ENCODE peak calls at places on chromosomes 6 and 20, in seven cellular contexts. I is SK-N-SH, F is HepG2, T is H1, H is GM12878, N is HCT116, D is K562. V is an unnamed sample.

GRCh38 chr20:48098099-48098498 is 312.8 kb upstream of the SULF2 start:
- DNase-seq in I (no peak), F (no peak), T (no peak), H (no peak), N (peak; percentile 8), D (peak; percentile 29), V (peak; percentile 37)

GRCh38 chr20:32050851-32051556 is 1.0 kb upstream of the HCK start:
- DNase-seq in I (no peak), F (no peak), T (no peak), H (no peak), N (no peak), D (no peak), V (no peak)

GRCh38 chr6:135902756-135903331 is 51.3 kb downstream of the PDE7B start:
- DNase-seq in I (no peak), F (no peak), T (no peak), H (no peak), N (no peak), D (no peak), V (no peak)

GRCh38 chr6:143684484-143684883 is 6.7 kb downstream of the PHACTR2 start:
- DNase-seq in I (no peak), F (no peak), T (no peak), H (no peak), N (no peak), D (no peak), V (no peak)

GRCh38 chr6:170186006-170186908 is 104.6 kb downstream of the DLL1 start:
- DNase-seq in I (no peak), F (no peak), T (no peak), H (no peak), N (no peak), D (no peak), V (no peak)

GRCh38 chr6:53335224-53335994 is 13.3 kb downstream of the ELOVL5 start:
- DNase-seq in I (no peak), F (no peak), T (no peak), H (peak; percentile 88), N (no peak), D (no peak), V (no peak)

GRCh38 chr6:81228912-81229540 is 523.5 kb downstream of the TENT5A start:
- DNase-seq in I (peak; percentile 25), F (no peak), T (no peak), H (no peak), N (no peak), D (no peak), V (no peak)

GRCh38 chr6:142802124-142802523 is 142.9 kb downstream of the HIVEP2 start:
- DNase-seq in I (no peak), F (peak; percentile 65), T (no peak), H (no peak), N (peak; percentile 47), D (no peak), V (peak; percentile 2)

GRCh38 chr6:118017301-118017854 is 110.3 kb downstream of the SLC35F1 start:
- DNase-seq in I (no peak), F (no peak), T (no peak), H (no peak), N (no peak), D (no peak), V (no peak)

GRCh38 chr6:165906-166305 is 126.4 kb upstream of the DUSP22 start:
- DNase-seq in I (no peak), F (no peak), T (no peak), H (no peak), N (no peak), D (no peak), V (no peak)

GRCh38 chr6:158068893-158069799 is 87.5 kb downstream of the SYNJ2 start:
- DNase-seq in I (no peak), F (no peak), T (no peak), H (no peak), N (no peak), D (peak; percentile 32), V (no peak)

GRCh38 chr6:69866351-69867074 is at the start of gene COL19A1:
- DNase-seq in I (peak; percentile 34), F (no peak), T (no peak), H (peak; percentile 76), N (no peak), D (no peak), V (no peak)

GRCh38 chr6:53547166-53547814 is 2.4 kb upstream of the GCLC start:
- DNase-seq in I (peak; percentile 32), F (no peak), T (no peak), H (no peak), N (no peak), D (no peak), V (no peak)

GRCh38 chr6:111846511-111847409 is 26.5 kb downstream of the FYN start:
- DNase-seq in I (no peak), F (no peak), T (no peak), H (no peak), N (no peak), D (no peak), V (no peak)

GRCh38 chr6:136535017-136535416 is 15.2 kb downstream of the MAP7 start:
- DNase-seq in I (no peak), F (no peak), T (no peak), H (no peak), N (no peak), D (no peak), V (no peak)

GRCh38 chr20:19231359-19232035 is 19.1 kb downstream of the SLC24A3 start:
- DNase-seq in I (no peak), F (no peak), T (no peak), H (no peak), N (no peak), D (no peak), V (no peak)

GRCh38 chr6:123380257-123380656 is 256.5 kb downstream of the TRDN start:
- DNase-seq in I (peak; percentile 5), F (peak; percentile 22), T (peak; percentile 3), H (no peak), N (no peak), D (no peak), V (no peak)

GRCh38 chr20:25252686-25253421 is 5.0 kb downstream of the PYGB start:
- DNase-seq in I (peak; percentile 3), F (no peak), T (no peak), H (no peak), N (no peak), D (no peak), V (no peak)

GRCh38 chr20:35620818-35621559 is 5.4 kb downstream of the SPAG4 start:
- DNase-seq in I (no peak), F (no peak), T (no peak), H (no peak), N (no peak), D (no peak), V (no peak)

DNA sequence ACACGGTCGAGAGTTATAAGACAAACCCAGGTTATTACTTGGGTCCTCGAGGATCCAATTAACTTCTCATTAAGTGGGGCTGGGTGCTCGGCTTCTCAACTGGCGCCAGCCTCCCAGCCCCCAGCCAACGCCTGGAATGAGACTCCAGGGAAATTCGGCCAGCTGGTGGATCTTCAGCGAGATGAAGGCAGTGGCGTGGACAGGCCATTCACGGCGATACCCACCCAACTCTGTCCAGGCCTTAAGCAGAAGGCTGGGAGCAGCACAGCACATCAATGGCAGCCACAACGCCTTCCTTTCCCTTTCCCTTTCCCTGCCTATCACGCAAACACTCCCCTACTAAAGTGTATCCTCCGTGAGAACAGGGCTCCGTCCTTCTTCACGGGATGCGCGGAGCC is 852 bp downstream of the METTL24 start:
- DNase-seq in I (no peak), F (no peak), T (no peak), H (no peak), N (no peak), D (no peak), V (no peak)
- TF ChIP-seq JUND in I (no peak), F (no peak), T (no peak), H (no peak), N (no peak), D (no peak), V (no peak)

DNA sequence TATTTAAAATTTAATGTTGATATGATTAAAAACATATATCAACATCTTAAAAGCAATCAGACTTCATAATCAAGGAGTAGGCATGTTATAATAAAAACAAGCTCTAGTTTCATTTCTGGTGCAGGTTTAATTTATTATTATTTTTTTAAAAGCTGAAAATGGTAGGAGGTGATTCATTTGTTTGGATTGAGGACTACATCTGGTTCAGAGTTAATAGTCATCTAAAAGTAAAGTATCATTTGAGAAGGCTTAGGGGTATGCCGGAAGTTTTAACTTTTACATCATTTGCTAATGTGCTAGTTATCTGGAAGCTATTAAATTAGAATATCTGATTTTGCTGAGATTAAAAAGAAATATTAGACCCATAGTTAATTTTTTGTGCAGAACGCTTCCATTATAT is 169.5 kb upstream of the LAMA2 start:
- DNase-seq in I (peak; percentile 1), F (no peak), T (no peak), H (no peak), N (no peak), D (no peak), V (no peak)
- TF ChIP-seq JUND in I (peak; percentile 63), F (no peak), T (no peak), H (no peak), N (no peak), D (no peak), V (no peak)

GRCh38 chr6:82551831-82552230 is 188.2 kb downstream of the TPBG start:
- DNase-seq in I (no peak), F (no peak), T (no peak), H (no peak), N (no peak), D (no peak), V (no peak)

GRCh38 chr6:82555801-82556200 is 192.2 kb downstream of the TPBG start:
- DNase-seq in I (no peak), F (no peak), T (no peak), H (no peak), N (no peak), D (no peak), V (no peak)

GRCh38 chr6:82554706-82555105 is 191.1 kb downstream of the TPBG start:
- DNase-seq in I (no peak), F (no peak), T (no peak), H (no peak), N (no peak), D (no peak), V (no peak)

DNA sequence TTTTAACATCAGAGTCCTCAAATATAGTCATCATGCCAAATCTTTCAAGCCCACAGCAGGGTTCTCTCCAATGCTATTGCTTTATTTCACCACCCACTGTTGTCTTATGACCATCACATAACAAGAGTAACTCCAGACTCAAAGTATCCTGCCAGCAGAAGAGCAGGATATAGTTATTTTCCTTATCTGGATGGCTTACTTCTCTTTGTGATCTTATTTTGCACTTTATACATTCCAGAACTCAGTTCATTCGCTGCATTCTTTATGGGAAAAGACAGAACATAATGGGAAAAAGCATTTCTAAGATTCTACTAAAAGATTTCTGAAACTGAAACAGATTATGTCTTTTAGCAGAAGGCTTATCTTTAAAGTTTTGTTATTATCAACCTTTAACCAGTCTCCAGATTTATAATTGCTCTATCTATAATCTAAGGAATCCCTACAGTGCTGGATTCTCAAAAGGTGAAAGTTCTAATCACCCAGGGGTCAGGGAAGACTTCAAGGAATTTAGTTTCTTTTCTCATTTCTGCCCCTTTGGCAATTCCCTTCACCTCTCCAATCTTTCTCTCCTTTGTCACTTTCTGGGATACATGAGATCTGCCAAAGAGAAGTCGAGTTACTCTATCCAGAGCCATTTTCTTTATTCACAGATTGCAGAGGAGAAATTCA is 190.4 kb downstream of the TPBG start:
- DNase-seq in I (no peak), F (no peak), T (no peak), H (no peak), N (no peak), D (no peak), V (no peak)
- TF ChIP-seq JUND in I (no peak), F (no peak), T (no peak), H (no peak), N (no peak), D (no peak), V (no peak)

GRCh38 chr6:138404666-138405337 is 779 bp downstream of the HEBP2 start:
- DNase-seq in I (no peak), F (no peak), T (no peak), H (no peak), N (no peak), D (peak; percentile 59), V (no peak)
- TF ChIP-seq JUND in I (no peak), F (no peak), T (no peak), H (no peak), N (no peak), D (no peak), V (no peak)

GRCh38 chr20:55174635-55175034 is 699.2 kb downstream of the DOK5 start:
- DNase-seq in I (no peak), F (no peak), T (no peak), H (no peak), N (no peak), D (no peak), V (no peak)
- TF ChIP-seq JUND in I (no peak), F (no peak), T (no peak), H (no peak), N (no peak), D (no peak), V (no peak)

V was measured in T47D.